ENCODE peak calls at places on chromosomes 6 and 20, in five cellular contexts. Z is RWPE2, J is psoas muscle, S is GM23248, V is suprapubic skin. Y is an unnamed sample.

GRCh38 chr6:139638179-139638872 is 263.9 kb upstream of the CITED2 start:
- DNase-seq in Z (no peak), J (no peak), S (no peak), V (no peak), Y (no peak)

GRCh38 chr6:100420711-100421110 is 44.0 kb downstream of the SIM1 start:
- DNase-seq in Z (no peak), J (no peak), S (no peak), V (no peak), Y (no peak)

GRCh38 chr6:42199106-42199981 is 4.6 kb upstream of the GUCA1B start:
- DNase-seq in Z (no peak), J (no peak), S (peak; percentile 75), V (no peak), Y (no peak)

GRCh38 chr6:43883698-43884659 is 114.0 kb downstream of the VEGFA start:
- DNase-seq in Z (no peak), J (no peak), S (no peak), V (no peak), Y (no peak)

GRCh38 chr6:117605169-117605826 is 3.0 kb upstream of the GOPC start:
- DNase-seq in Z (no peak), J (no peak), S (peak; percentile 81), V (no peak), Y (no peak)

GRCh38 chr6:135675862-135676261 is 175.6 kb upstream of the PDE7B start:
- DNase-seq in Z (no peak), J (no peak), S (peak; percentile 15), V (no peak), Y (peak; percentile 51)

GRCh38 chr20:5135363-5136012 is 8.7 kb downstream of the CDS2 start:
- DNase-seq in Z (no peak), J (no peak), S (no peak), V (no peak), Y (no peak)

GRCh38 chr6:139019722-139020121 is 8.8 kb upstream of the ABRACL start:
- DNase-seq in Z (no peak), J (no peak), S (no peak), V (no peak), Y (no peak)

GRCh38 chr6:37826188-37826587 is 6.7 kb downstream of the ZFAND3 start:
- DNase-seq in Z (no peak), J (no peak), S (peak; percentile 50), V (no peak), Y (no peak)

GRCh38 chr20:35489717-35490116 is 34.3 kb downstream of the CEP250 start:
- DNase-seq in Z (peak; percentile 51), J (no peak), S (no peak), V (no peak), Y (no peak)

GRCh38 chr6:37109714-37110454 is 60.1 kb upstream of the PIM1 start:
- DNase-seq in Z (no peak), J (no peak), S (no peak), V (no peak), Y (no peak)

GRCh38 chr6:154649723-154650122 is 83.5 kb upstream of the SCAF8 start:
- DNase-seq in Z (no peak), J (no peak), S (no peak), V (no peak), Y (no peak)

GRCh38 chr6:101114703-101115102 is 233.6 kb upstream of the ASCC3 start:
- DNase-seq in Z (no peak), J (no peak), S (peak; percentile 54), V (no peak), Y (peak; percentile 4)

GRCh38 chr6:81875776-81876293 is 123.4 kb upstream of the TENT5A start:
- DNase-seq in Z (no peak), J (no peak), S (no peak), V (no peak), Y (no peak)

GRCh38 chr20:19789446-19789845 is 31.4 kb downstream of the RIN2 start:
- DNase-seq in Z (no peak), J (no peak), S (no peak), V (no peak), Y (no peak)

GRCh38 chr20:57327820-57328219 is 1.8 kb upstream of the SPO11 start:
- DNase-seq in Z (no peak), J (no peak), S (no peak), V (no peak), Y (no peak)

GRCh38 chr6:34021839-34022190 is 124.1 kb downstream of the GRM4 start:
- DNase-seq in Z (no peak), J (peak; percentile 22), S (peak; percentile 36), V (no peak), Y (no peak)

GRCh38 chr6:40395066-40395697 is 192.0 kb downstream of the LRFN2 start:
- DNase-seq in Z (no peak), J (peak; percentile 88), S (peak; percentile 42), V (no peak), Y (no peak)

GRCh38 chr20:18504479-18505060 is 3.2 kb upstream of the SEC23B start:
- DNase-seq in Z (no peak), J (no peak), S (peak; percentile 56), V (peak; percentile 80), Y (no peak)

GRCh38 chr6:33583591-33584155 is 3.6 kb upstream of the BAK1 start:
- DNase-seq in Z (no peak), J (no peak), S (peak; percentile 37), V (no peak), Y (no peak)

GRCh38 chr6:75308250-75308988 is 23.8 kb upstream of the TMEM30A start:
- DNase-seq in Z (no peak), J (no peak), S (no peak), V (no peak), Y (no peak)

GRCh38 chr6:166318649-166319600 is 10.7 kb upstream of the PRR18 start:
- DNase-seq in Z (no peak), J (no peak), S (no peak), V (no peak), Y (no peak)

GRCh38 chr6:74605942-74606341 is 599.9 kb downstream of the COL12A1 start:
- DNase-seq in Z (no peak), J (no peak), S (peak; percentile 20), V (no peak), Y (no peak)

GRCh38 chr20:35342154-35342769 is 50.0 kb upstream of the FAM83C start:
- DNase-seq in Z (no peak), J (no peak), S (no peak), V (no peak), Y (no peak)

GRCh38 chr6:123777554-123777953 is 26.1 kb upstream of the NKAIN2 start:
- DNase-seq in Z (no peak), J (no peak), S (peak; percentile 11), V (no peak), Y (no peak)

GRCh38 chr6:13522639-13523038 is 35.2 kb upstream of the GFOD1 start:
- DNase-seq in Z (no peak), J (no peak), S (peak; percentile 68), V (no peak), Y (no peak)

GRCh38 chr6:14231071-14231483 is 113.5 kb downstream of the CD83 start:
- DNase-seq in Z (no peak), J (no peak), S (no peak), V (no peak), Y (no peak)

GRCh38 chr6:146768722-146769121 is 169.9 kb downstream of the ADGB start:
- DNase-seq in Z (no peak), J (no peak), S (no peak), V (no peak), Y (no peak)
- H3K4me3 ChIP-seq in Z (no peak overlapping the region), J (no peak overlapping the region), S (no peak overlapping the region), V (no peak overlapping the region), Y (no peak overlapping the region)

GRCh38 chr6:90221403-90221802 is 75.2 kb downstream of the BACH2 start:
- DNase-seq in Z (no peak), J (no peak), S (no peak), V (no peak), Y (no peak)

GRCh38 chr6:90219168-90219985 is 77.3 kb downstream of the BACH2 start:
- DNase-seq in Z (no peak), J (peak; percentile 57), S (peak; percentile 78), V (no peak), Y (no peak)

GRCh38 chr6:90222008-90222407 is 74.6 kb downstream of the BACH2 start:
- DNase-seq in Z (no peak), J (no peak), S (no peak), V (no peak), Y (no peak)

GRCh38 chr6:90220273-90220672 is 76.4 kb downstream of the BACH2 start:
- DNase-seq in Z (no peak), J (no peak), S (no peak), V (no peak), Y (no peak)

DNA sequence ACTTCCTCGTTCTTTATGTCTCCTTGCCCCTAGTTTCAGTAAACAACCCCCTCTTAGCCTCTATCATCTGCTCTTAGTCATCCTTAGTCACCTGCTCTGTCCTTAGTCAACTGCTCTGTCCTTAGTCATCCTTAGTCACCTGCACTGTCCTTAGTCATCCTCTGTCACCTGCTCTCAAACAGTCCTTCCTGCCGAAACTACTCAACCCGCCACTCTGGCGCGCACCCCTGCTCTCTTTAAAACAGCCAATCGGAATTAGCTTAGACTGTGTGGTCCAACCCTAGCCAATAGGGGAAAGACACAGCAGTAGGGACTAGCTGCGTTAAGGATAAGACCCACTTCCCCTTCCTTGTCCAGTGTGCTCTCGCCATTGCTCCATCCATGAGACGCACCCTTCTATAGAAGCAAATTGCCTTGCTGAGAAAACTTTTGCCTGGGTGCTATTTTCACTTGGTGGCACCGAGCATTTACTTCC is 73.9 kb downstream of the BACH2 start:
- DNase-seq in Z (no peak), J (no peak), S (peak; percentile 34), V (no peak), Y (no peak)
- H3K27ac ChIP-seq in Z (no peak overlapping the region), J (peak overlapping the region; percentile 96), S (no peak overlapping the region), V (no peak overlapping the region), Y (no peak overlapping the region)

DNA sequence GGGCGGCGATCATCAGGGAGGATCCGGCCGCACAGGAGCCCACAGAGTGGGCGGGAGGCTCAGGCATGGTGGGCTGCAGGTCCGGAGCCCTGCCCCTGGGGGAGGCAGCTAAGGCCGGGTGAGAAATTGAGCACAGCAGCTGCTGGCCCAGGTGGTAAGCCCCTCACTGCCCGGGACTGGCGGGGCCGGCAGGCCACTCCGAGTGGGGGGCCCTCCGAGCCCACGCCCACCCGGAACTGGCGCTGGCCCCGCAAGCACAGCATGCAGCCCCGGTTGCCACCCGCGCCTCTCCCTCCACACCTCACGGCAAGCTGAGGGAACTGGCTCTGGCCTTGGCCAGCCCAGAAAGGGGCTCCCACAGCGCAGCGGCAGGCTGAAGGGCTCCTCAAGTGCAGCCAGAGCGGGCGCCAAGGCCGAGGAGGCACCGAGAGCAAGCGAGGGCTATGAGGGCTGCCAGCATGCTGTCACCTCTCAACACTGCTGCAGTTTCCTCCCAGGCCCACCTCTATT is 48.1 kb upstream of the UST start:
- DNase-seq in Z (no peak), J (no peak), S (no peak), V (no peak), Y (no peak)
- H3K4me3 ChIP-seq in Z (no peak overlapping the region), J (no peak overlapping the region), S (no peak overlapping the region), V (no peak overlapping the region), Y (no peak overlapping the region)

GRCh38 chr20:2289475-2289874 is 6.3 kb upstream of the TGM3 start:
- DNase-seq in Z (no peak), J (no peak), S (no peak), V (peak; percentile 55), Y (no peak)
- H3K27ac ChIP-seq in Z (no peak overlapping the region), J (no peak overlapping the region), S (no peak overlapping the region), V (no peak overlapping the region), Y (no peak overlapping the region)

Y was measured in naive thymus-derived CD4-positive, alpha-beta T cell.